ENCODE peak calls at places on chromosomes 7 and 10, in seven cellular contexts. K is Panc1, E is tibial artery, G is hepatocyte, Q is OCI-LY7, B is heart right ventricle, I is GM13977. A is an unnamed sample.

GRCh38 chr7:148944935-148945934 is 61.1 kb upstream of the EZH2 start:
- DNase-seq in Q (no peak), B (no peak), I (no peak), G (no peak), E (no peak), K (no peak), A (no peak)

GRCh38 chr7:112752576-112752975 is 37.6 kb downstream of the TMEM168 start:
- DNase-seq in B (no peak), E (no peak), K (no peak), G (no peak), Q (no peak), I (no peak), A (no peak)

GRCh38 chr10:71974489-71975011 is 10.4 kb downstream of the CHST3 start:
- DNase-seq in G (no peak), Q (no peak), E (peak; percentile 86), B (no peak), I (peak; percentile 75), K (peak; percentile 45), A (no peak)

GRCh38 chr7:41925946-41926345 is 223.1 kb upstream of the INHBA start:
- DNase-seq in G (no peak), I (no peak), Q (no peak), B (no peak), K (no peak), E (no peak), A (no peak)

GRCh38 chr7:136495081-136495480 is 373.4 kb upstream of the CHRM2 start:
- DNase-seq in G (no peak), Q (no peak), B (no peak), I (no peak), K (no peak), E (no peak), A (no peak)

GRCh38 chr10:6737080-6737641 is 157.1 kb upstream of the PRKCQ start:
- DNase-seq in Q (no peak), G (no peak), K (no peak), I (no peak), E (no peak), B (peak; percentile 38), A (peak; percentile 52)

GRCh38 chr10:99835947-99836346 is 53.5 kb downstream of the ABCC2 start:
- DNase-seq in I (no peak), Q (no peak), E (no peak), B (no peak), G (no peak), K (no peak), A (no peak)

GRCh38 chr7:33824911-33825459 is 80.4 kb upstream of the BMPER start:
- DNase-seq in B (no peak), K (no peak), Q (no peak), E (no peak), I (no peak), G (no peak), A (no peak)

DNA sequence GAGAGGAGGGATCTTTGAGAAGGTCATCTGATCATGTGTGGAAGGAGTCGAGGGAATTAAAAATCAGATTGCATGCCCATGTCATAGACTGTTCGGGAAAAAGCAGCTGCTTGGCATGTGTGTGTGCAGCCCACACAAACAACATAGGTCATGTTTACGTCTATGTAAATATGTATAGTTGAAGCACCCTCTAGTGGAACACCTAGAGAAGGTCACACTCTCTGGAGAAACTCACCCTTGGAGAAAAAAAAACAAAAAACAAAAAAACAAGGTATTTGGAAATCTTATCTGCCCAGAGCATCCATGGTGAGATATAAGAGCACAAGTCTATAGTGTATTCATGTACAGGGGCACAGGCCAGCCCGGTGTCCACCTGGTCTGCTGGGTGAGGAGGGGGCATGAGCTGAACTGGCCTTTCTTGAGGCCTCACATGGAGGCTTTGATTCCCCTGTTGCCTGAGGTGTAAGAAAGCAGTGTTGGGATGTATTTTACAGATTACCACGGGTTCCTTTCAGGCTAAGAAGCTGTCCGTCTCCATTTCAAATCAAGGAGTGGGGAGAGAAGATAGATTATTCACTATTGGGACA is 98.0 kb downstream of the NPY start:
- DNase-seq in I (peak; percentile 67), E (no peak), G (peak; percentile 54), Q (peak; percentile 79), K (peak; percentile 8), B (no peak), A (no peak)
- TF ChIP-seq CTCF in I (peak; percentile 51), E (no peak), G (peak; percentile 70), Q (peak; percentile 93), K (peak; percentile 72), B (no peak), A (peak; percentile 60)

GRCh38 chr10:122113161-122113944 is 124.4 kb downstream of the TACC2 start:
- DNase-seq in E (peak; percentile 91), G (peak; percentile 85), I (peak; percentile 71), B (peak; percentile 83), Q (no peak), K (no peak), A (no peak)
- TF ChIP-seq CTCF in E (peak; percentile 63), G (peak; percentile 52), I (no peak), B (peak; percentile 24), Q (no peak), K (peak; percentile 60), A (peak; percentile 59)

DNA sequence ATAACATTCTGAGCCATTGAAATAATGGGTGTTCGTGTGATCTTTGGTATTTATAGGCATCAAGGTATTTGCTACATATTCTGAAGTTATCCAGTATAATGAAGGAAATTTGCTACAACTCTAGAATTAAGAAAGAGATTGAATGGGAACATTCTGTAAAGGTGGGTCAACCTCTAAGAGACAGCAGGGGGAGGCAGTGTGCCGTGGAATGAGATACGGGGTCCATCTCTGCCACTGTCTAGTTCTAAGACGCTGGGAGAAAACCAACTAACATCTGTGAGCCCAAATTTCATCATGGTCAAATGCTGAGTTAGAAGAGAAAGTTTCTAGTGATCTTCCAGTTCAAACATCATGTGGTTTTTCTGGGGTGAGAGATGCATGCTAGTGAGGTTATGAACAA is 368.9 kb downstream of the SORCS1 start:
- DNase-seq in E (no peak), B (no peak), K (no peak), I (peak; percentile 36), G (peak; percentile 70), Q (no peak), A (peak; percentile 1)
- TF ChIP-seq CTCF in E (peak; percentile 8), B (peak; percentile 18), K (peak; percentile 63), I (peak; percentile 59), G (peak; percentile 72), Q (peak; percentile 46), A (peak; percentile 64)

GRCh38 chr7:92528188-92528957 is at the start of the genes PEX1 and RBM48:
- DNase-seq in K (peak; percentile 99), I (peak; percentile 94), Q (peak; percentile 99), G (peak; percentile 99), B (peak; percentile 97), E (peak; percentile 99), A (peak; percentile 94)

GRCh38 chr7:92528958-92529264 is 316 bp downstream of the RBM48 start:
- DNase-seq in B (no peak), K (no peak), G (no peak), Q (no peak), I (no peak), E (no peak), A (no peak)

GRCh38 chr7:92523110-92523509 is 5.2 kb downstream of the PEX1 start:
- DNase-seq in I (no peak), Q (no peak), E (no peak), G (no peak), B (no peak), K (no peak), A (no peak)

GRCh38 chr7:92527300-92528187 is 776 bp downstream of the PEX1 start:
- DNase-seq in Q (peak; percentile 83), G (peak; percentile 70), I (peak; percentile 65), K (peak; percentile 30), E (no peak), B (peak; percentile 11), A (no peak)
- TF ChIP-seq CTCF in Q (peak; percentile 36), G (no peak), I (no peak), K (no peak), E (no peak), B (no peak), A (no peak)

DNA sequence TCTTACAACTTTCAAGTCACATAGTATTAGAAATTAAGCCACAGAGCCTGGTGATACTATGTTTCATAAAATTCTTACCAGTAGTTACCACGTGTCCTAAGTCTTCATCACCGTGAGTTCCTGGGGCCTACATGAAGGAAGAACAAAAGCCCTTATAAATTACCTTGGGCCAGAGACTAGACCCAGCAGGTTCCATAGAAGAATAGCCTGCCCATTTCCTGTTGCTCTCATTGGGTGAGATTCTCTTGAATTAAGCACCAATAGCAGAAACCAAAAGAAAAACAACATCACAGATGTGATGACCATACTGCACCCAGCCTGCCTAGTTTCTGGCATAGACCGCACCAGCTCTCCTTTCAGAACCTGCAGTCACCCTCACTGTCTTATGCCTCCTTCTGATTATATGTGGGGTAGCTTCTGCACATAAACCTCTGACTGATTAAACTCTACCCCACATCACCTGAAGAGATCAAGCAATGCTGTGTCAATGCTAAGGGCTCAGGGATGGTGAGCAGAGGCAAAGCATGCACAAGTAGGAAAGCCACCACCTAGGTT is 18.0 kb upstream of the SEM1 start:
- DNase-seq in I (no peak), E (no peak), G (no peak), Q (no peak), K (no peak), B (no peak), A (no peak)
- TF ChIP-seq CTCF in I (no peak), E (no peak), G (no peak), Q (no peak), K (no peak), B (no peak), A (no peak)

DNA sequence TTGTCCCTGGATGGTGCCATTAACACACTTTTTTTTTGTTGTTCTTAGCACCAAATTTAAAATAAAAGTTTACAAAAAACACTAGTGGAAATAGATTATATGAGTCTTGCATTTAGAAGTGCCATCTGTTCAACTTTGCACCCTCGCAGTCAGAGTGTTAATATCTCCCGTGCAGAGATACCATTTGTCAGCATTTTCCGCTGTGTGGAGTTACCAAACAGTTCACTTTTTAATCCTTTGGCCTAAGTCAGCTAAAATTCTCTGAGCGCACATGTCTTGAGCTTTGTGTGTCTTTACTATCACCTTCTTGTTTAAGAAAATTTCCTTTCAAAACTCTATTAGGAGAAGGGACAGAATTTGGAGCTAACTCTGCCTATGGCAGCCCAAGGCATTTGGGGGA is 114.7 kb upstream of the RAB11FIP2 start:
- DNase-seq in B (no peak), E (no peak), G (no peak), K (no peak), I (no peak), Q (no peak), A (no peak)
- TF ChIP-seq CTCF in B (no peak), E (no peak), G (no peak), K (no peak), I (no peak), Q (no peak), A (no peak)

GRCh38 chr7:220151-220841 is 27.9 kb downstream of the FAM20C start:
- DNase-seq in E (no peak), B (no peak), I (no peak), Q (no peak), K (no peak), G (no peak), A (peak; percentile 31)
- TF ChIP-seq CTCF in E (no peak), B (no peak), I (no peak), Q (no peak), K (no peak), G (peak; percentile 11), A (peak; percentile 55)

DNA sequence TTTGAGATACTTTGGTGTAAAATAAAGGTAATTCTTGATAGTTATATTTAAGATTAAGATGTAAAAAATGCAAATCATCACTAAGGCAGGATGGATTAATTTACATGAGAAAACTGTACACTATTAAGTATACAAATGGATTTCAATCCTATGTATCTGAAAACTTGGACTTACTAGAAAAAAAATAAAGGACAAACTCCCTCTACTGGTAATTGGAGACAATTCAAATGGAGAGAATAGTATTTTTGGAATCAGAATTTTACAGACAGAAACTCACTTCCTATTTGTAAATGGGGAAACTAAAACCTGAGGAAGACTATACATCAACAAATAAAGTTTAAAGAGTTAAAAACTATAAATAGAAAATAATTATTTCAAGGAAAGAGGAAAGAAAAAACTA is 62.6 kb downstream of the CUL2 start:
- DNase-seq in B (no peak), E (no peak), K (no peak), Q (no peak), I (no peak), G (no peak), A (no peak)
- TF ChIP-seq CTCF in B (no peak), E (peak; percentile 39), K (peak; percentile 43), Q (peak; percentile 60), I (peak; percentile 21), G (peak; percentile 63), A (no peak)